ENCODE peak calls at places on chromosomes 6 and 20, in ten cellular contexts. I is ovary, Q is HFFc6, B is thyroid gland, N is lung, G is AG04450, R is AG10803, A is neural crest cell, F is thoracic aorta, Y is Panc1. M is an unnamed sample.

GRCh38 chr20:1341561-1342265 is 12.8 kb upstream of the SDCBP2 start:
- DNase-seq in I (no peak), Q (peak), B (no peak), N (peak), G (no peak), R (peak), A (no peak), F (no peak), Y (no peak), M (no peak)

GRCh38 chr6:130781557-130781956 is 45.6 kb upstream of the SMLR1 start:
- DNase-seq in I (no peak), Q (no peak), B (no peak), N (no peak), G (no peak), R (no peak), A (no peak), F (no peak), Y (no peak), M (no peak)

GRCh38 chr6:100100776-100101175 is 106.8 kb upstream of the MCHR2 start:
- DNase-seq in I (no peak), Q (no peak), B (no peak), N (no peak), G (no peak), R (no peak), A (no peak), F (no peak), Y (no peak), M (no peak)

GRCh38 chr6:10412165-10412947 is 2.5 kb downstream of the TFAP2A start:
- DNase-seq in I (peak), Q (peak), B (peak), N (no peak), G (peak), R (peak), A (no peak), F (no peak), Y (no peak), M (peak)

GRCh38 chr6:27854421-27854820 is 57.8 kb downstream of the OR2B2 start:
- DNase-seq in I (no peak), Q (no peak), B (no peak), N (no peak), G (no peak), R (no peak), A (no peak), F (no peak), Y (no peak), M (no peak)

GRCh38 chr20:33687370-33687915 is 1.3 kb upstream of the E2F1 start:
- DNase-seq in I (no peak), Q (no peak), B (no peak), N (no peak), G (no peak), R (no peak), A (no peak), F (no peak), Y (no peak), M (peak)

GRCh38 chr6:125942677-125943527 is 13.7 kb upstream of the HINT3 start:
- DNase-seq in I (no peak), Q (peak), B (no peak), N (no peak), G (no peak), R (no peak), A (no peak), F (no peak), Y (no peak), M (peak)

GRCh38 chr6:126038234-126038633 is 51.9 kb downstream of the TRMT11 start:
- DNase-seq in I (no peak), Q (no peak), B (no peak), N (no peak), G (no peak), R (no peak), A (no peak), F (no peak), Y (no peak), M (no peak)

GRCh38 chr6:115690854-115691253 is 369.8 kb downstream of the FRK start:
- DNase-seq in I (no peak), Q (no peak), B (no peak), N (no peak), G (no peak), R (no peak), A (no peak), F (no peak), Y (no peak), M (no peak)

GRCh38 chr6:34836008-34836407 is 44.1 kb downstream of the BLTP3A start:
- DNase-seq in I (no peak), Q (no peak), B (no peak), N (no peak), G (no peak), R (no peak), A (no peak), F (no peak), Y (no peak), M (no peak)

GRCh38 chr6:143542915-143543314 is 31.4 kb upstream of the FUCA2 start:
- DNase-seq in I (no peak), Q (peak), B (no peak), N (no peak), G (no peak), R (peak), A (no peak), F (no peak), Y (no peak), M (no peak)

GRCh38 chr6:106069478-106069877 is 16.7 kb upstream of the PRDM1 start:
- DNase-seq in I (no peak), Q (peak), B (peak), N (no peak), G (peak), R (peak), A (no peak), F (no peak), Y (no peak), M (peak)

GRCh38 chr6:84618836-84619235 is 145.6 kb downstream of the TBX18 start:
- DNase-seq in I (no peak), Q (peak), B (no peak), N (no peak), G (peak), R (peak), A (no peak), F (no peak), Y (no peak), M (no peak)

GRCh38 chr20:1505361-1505760 is 14.1 kb upstream of the SIRPB2 start:
- DNase-seq in I (no peak), Q (peak), B (no peak), N (no peak), G (no peak), R (peak), A (no peak), F (no peak), Y (no peak), M (no peak)

GRCh38 chr20:54290636-54291035 is 82.7 kb downstream of the PFDN4 start:
- DNase-seq in I (no peak), Q (no peak), B (no peak), N (no peak), G (no peak), R (no peak), A (no peak), F (no peak), Y (no peak), M (no peak)

GRCh38 chr6:16819752-16820151 is 58.5 kb upstream of the ATXN1 start:
- DNase-seq in I (no peak), Q (no peak), B (no peak), N (no peak), G (no peak), R (peak), A (no peak), F (no peak), Y (peak), M (no peak)
- TF ChIP-seq CTCF in I (no peak), Q (peak), B (no peak), N (no peak), G (peak), R (peak), A (peak), F (no peak), Y (peak), M (no peak)

GRCh38 chr6:166027761-166028160 is 139.9 kb downstream of the TBXT start:
- DNase-seq in I (no peak), Q (no peak), B (no peak), N (no peak), G (no peak), R (peak), A (no peak), F (no peak), Y (no peak), M (no peak)

GRCh38 chr6:166036321-166037105 is 131.1 kb downstream of the TBXT start:
- DNase-seq in I (no peak), Q (no peak), B (no peak), N (no peak), G (no peak), R (no peak), A (no peak), F (no peak), Y (no peak), M (no peak)

GRCh38 chr6:166031275-166031674 is 136.4 kb downstream of the TBXT start:
- DNase-seq in I (no peak), Q (no peak), B (no peak), N (no peak), G (no peak), R (no peak), A (no peak), F (no peak), Y (no peak), M (no peak)

GRCh38 chr6:166029506-166029905 is 138.1 kb downstream of the TBXT start:
- DNase-seq in I (no peak), Q (no peak), B (no peak), N (no peak), G (no peak), R (no peak), A (no peak), F (no peak), Y (no peak), M (no peak)

DNA sequence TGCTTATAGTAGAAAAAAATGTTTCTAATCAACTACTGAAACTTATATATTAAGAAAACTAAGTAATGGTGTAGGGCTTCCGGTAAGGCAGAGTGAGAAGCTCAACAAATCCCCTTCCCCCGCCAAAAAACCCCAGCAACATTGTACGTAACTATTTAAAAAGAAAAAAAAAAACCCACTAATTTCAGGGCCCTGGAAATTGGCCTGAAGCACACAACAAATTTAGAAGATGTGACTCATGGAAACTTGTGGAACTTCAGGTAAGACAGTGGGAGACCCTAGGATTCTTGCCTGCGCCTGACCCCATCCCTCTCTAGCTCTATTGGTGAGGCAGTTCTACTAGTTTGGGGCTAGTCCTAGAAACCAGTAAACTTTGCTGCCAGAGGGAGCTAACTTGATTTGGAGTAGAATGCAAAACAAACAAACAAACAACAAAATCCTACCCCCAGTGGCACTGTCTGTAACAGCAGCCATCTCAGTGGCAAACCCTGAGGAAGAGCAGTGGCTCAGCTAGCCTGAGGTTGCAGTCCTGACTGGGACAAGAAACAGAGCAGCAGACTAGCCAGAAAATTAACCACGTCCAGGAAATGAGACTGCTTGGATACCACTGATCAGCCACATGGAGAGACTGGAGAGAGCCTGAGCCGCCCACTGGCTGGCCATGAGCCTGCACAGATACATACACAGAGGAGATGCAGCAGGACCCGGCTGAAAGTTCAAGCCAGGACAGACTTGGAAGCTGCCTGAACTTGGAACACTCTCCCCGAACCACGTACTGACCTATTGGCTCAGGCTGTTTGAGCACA is 135.1 kb downstream of the TBXT start:
- DNase-seq in I (peak), Q (no peak), B (no peak), N (no peak), G (peak), R (peak), A (no peak), F (no peak), Y (peak), M (peak)
- TF ChIP-seq CTCF in I (no peak), Q (peak), B (no peak), N (no peak), G (peak), R (peak), A (peak), F (no peak), Y (peak), M (no peak)

GRCh38 chr6:157323924-157324276 is 581 bp upstream of the TMEM242 start:
- DNase-seq in I (peak), Q (peak), B (peak), N (peak), G (peak), R (peak), A (peak), F (peak), Y (peak), M (peak)
- TF ChIP-seq CTCF in I (no peak), Q (no peak), B (no peak), N (no peak), G (no peak), R (peak), A (no peak), F (no peak), Y (peak), M (peak)

GRCh38 chr6:56843476-56844349 is 111.2 kb upstream of the BEND6 start:
- DNase-seq in I (peak), Q (peak), B (peak), N (peak), G (no peak), R (peak), A (peak), F (no peak), Y (no peak), M (peak)
- TF ChIP-seq CTCF in I (no peak), Q (peak), B (no peak), N (peak), G (peak), R (peak), A (peak), F (peak), Y (peak), M (peak)

GRCh38 chr20:4683261-4683660 is 38.4 kb upstream of the PRND start:
- DNase-seq in I (no peak), Q (no peak), B (no peak), N (no peak), G (no peak), R (no peak), A (no peak), F (no peak), Y (no peak), M (no peak)

GRCh38 chr20:4682682-4683081 is 39.0 kb upstream of the PRND start:
- DNase-seq in I (no peak), Q (no peak), B (no peak), N (no peak), G (no peak), R (no peak), A (no peak), F (no peak), Y (no peak), M (no peak)

GRCh38 chr20:4681971-4682370 is 39.7 kb upstream of the PRND start:
- DNase-seq in I (no peak), Q (peak), B (no peak), N (no peak), G (peak), R (peak), A (no peak), F (no peak), Y (no peak), M (peak)

GRCh38 chr20:4685923-4686221 is 35.8 kb upstream of the PRND start:
- DNase-seq in I (no peak), Q (no peak), B (no peak), N (no peak), G (no peak), R (no peak), A (no peak), F (no peak), Y (no peak), M (no peak)

GRCh38 chr20:4684837-4685413 is 36.8 kb upstream of the PRND start:
- DNase-seq in I (no peak), Q (peak), B (no peak), N (no peak), G (peak), R (no peak), A (no peak), F (no peak), Y (no peak), M (peak)
- TF ChIP-seq CTCF in I (no peak), Q (peak), B (no peak), N (no peak), G (peak), R (no peak), A (no peak), F (no peak), Y (no peak), M (no peak)

DNA sequence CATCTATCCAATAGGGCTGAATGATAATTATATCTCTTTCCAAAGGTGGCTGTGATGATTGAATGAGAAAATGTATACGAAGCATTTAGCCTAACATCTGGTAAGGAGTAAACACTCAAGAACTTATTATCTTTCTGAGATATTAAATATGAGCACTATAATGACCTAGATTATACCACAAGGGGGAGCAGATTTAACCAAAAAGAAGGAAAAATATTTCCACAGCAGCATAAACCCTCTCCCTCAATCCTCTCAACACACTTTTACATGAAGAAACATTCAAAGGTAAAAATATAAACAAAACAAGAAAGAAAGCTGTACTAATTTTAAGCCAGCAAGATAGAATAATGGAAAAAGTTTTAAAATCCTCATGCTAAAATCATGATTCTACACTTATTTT is 68.4 kb downstream of the SHPRH start:
- DNase-seq in I (no peak), Q (no peak), B (no peak), N (no peak), G (no peak), R (peak), A (no peak), F (no peak), Y (no peak), M (no peak)
- TF ChIP-seq CTCF in I (no peak), Q (peak), B (no peak), N (no peak), G (peak), R (peak), A (peak), F (no peak), Y (peak), M (peak)

DNA sequence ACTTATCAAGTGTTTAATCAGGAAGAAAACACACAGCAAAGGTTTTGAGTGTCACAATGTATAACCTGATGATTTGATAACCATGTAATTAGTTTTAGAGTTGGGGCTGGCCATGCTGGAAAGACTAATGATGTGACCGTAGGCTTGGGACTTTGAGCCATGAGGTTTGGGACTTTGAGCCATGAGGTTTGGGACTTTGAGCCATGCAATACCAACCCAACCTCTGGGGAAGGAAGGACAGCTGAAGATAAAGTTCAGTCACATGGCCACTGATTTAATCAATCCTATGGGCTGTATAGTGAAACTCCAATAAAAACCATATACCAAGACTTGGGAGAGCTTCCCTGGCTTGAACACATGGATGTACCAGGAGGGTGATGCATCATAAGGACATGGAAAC is 32.8 kb downstream of the SLC35B3 start:
- DNase-seq in I (no peak), Q (no peak), B (no peak), N (no peak), G (no peak), R (no peak), A (no peak), F (no peak), Y (no peak), M (no peak)
- TF ChIP-seq CTCF in I (no peak), Q (no peak), B (no peak), N (no peak), G (no peak), R (no peak), A (no peak), F (no peak), Y (no peak), M (no peak)

DNA sequence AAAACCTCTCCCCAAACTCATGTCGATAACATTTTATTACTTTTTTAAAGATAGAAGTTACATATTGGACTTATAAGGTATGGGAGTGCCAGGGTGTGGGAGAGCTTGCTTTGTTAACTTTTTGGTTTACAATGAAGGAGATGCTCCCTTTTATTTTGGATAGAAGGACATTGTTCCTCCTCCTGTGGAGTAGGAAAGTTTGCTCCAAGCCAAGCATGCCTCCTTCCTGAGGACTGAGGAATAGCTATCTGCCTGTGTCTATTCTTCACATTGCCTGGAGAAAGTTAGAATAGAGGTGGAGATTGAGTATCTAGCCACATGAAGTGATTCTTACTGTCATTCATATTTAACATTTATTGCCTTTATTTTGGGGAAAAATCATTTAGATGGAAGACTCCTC is 71.9 kb downstream of the EYA4 start:
- DNase-seq in I (no peak), Q (no peak), B (no peak), N (no peak), G (no peak), R (no peak), A (no peak), F (no peak), Y (no peak), M (no peak)
- TF ChIP-seq CTCF in I (no peak), Q (no peak), B (no peak), N (no peak), G (no peak), R (no peak), A (no peak), F (no peak), Y (no peak), M (no peak)

GRCh38 chr20:41330941-41331340 is 9.7 kb upstream of the LPIN3 start:
- DNase-seq in I (no peak), Q (no peak), B (no peak), N (no peak), G (no peak), R (no peak), A (no peak), F (no peak), Y (no peak), M (no peak)
- TF ChIP-seq CTCF in I (no peak), Q (no peak), B (no peak), N (no peak), G (no peak), R (no peak), A (no peak), F (no peak), Y (no peak), M (no peak)

GRCh38 chr6:158373209-158373608 is 60.9 kb downstream of the TULP4 start:
- DNase-seq in I (no peak), Q (no peak), B (peak), N (peak), G (no peak), R (no peak), A (no peak), F (no peak), Y (no peak), M (no peak)
- TF ChIP-seq CTCF in I (no peak), Q (no peak), B (no peak), N (no peak), G (no peak), R (no peak), A (no peak), F (no peak), Y (no peak), M (no peak)

M was measured in hepatocyte.